ENCODE peak calls at places on chromosome 14, in seven cellular contexts. S is CD8-positive, alpha-beta T cell; N is H7; L is prostate gland; B is RWPE1; J is Panc1; Z is fibroblast of mammary gland. P is an unnamed sample.

GRCh38 chr14:21505009-21505553 is 6.1 kb downstream of the METTL3 start:
- DNase-seq in S (no peak), N (no peak), L (no peak), B (no peak), J (no peak), Z (no peak), P (no peak)

GRCh38 chr14:75979641-75980422 is 2.0 kb downstream of the TGFB3 start:
- DNase-seq in S (no peak), N (peak), L (no peak), B (no peak), J (no peak), Z (peak), P (no peak)

GRCh38 chr14:56216631-56217379 is 98.6 kb downstream of the PELI2 start:
- DNase-seq in S (no peak), N (no peak), L (no peak), B (no peak), J (no peak), Z (peak), P (no peak)

GRCh38 chr14:22159049-22159448 is 430.0 kb downstream of the DAD1 start:
- DNase-seq in S (no peak), N (no peak), L (peak), B (peak), J (no peak), Z (no peak), P (peak)

GRCh38 chr14:61571931-61572330 is 123.4 kb upstream of the HIF1A start:
- DNase-seq in S (no peak), N (no peak), L (no peak), B (no peak), J (no peak), Z (no peak), P (no peak)

GRCh38 chr14:81275305-81275950 is 54.7 kb upstream of the GTF2A1 start:
- DNase-seq in S (no peak), N (no peak), L (no peak), B (no peak), J (no peak), Z (no peak), P (no peak)

GRCh38 chr14:32611752-32612151 is 282.7 kb downstream of the AKAP6 start:
- DNase-seq in S (no peak), N (no peak), L (no peak), B (peak), J (no peak), Z (peak), P (peak)

GRCh38 chr14:35808076-35808657 is 928 bp downstream of the RALGAPA1 start:
- DNase-seq in S (no peak), N (peak), L (peak), B (peak), J (no peak), Z (peak), P (peak)

GRCh38 chr14:35068238-35069012 is 22.4 kb downstream of the FAM177A1 start:
- DNase-seq in S (no peak), N (no peak), L (peak), B (no peak), J (no peak), Z (peak), P (no peak)

GRCh38 chr14:59317346-59317745 is 128.9 kb downstream of the DAAM1 start:
- DNase-seq in S (no peak), N (no peak), L (no peak), B (no peak), J (no peak), Z (no peak), P (no peak)

GRCh38 chr14:103848720-103849077 is 1.3 kb upstream of the PPP1R13B start:
- DNase-seq in S (no peak), N (no peak), L (peak), B (no peak), J (no peak), Z (no peak), P (no peak)

GRCh38 chr14:84250863-84251262 is 1279.1 kb upstream of the FLRT2 start:
- DNase-seq in S (no peak), N (no peak), L (no peak), B (no peak), J (no peak), Z (no peak), P (peak)

GRCh38 chr14:55272415-55272786 is 1.2 kb downstream of the FBXO34 start:
- DNase-seq in S (no peak), N (no peak), L (no peak), B (no peak), J (no peak), Z (no peak), P (no peak)

GRCh38 chr14:101456246-101457159 is 104.8 kb upstream of the DIO3 start:
- DNase-seq in S (no peak), N (peak), L (no peak), B (no peak), J (no peak), Z (no peak), P (no peak)

GRCh38 chr14:52780893-52781292 is 10.5 kb downstream of the GNPNAT1 start:
- DNase-seq in S (no peak), N (no peak), L (no peak), B (no peak), J (no peak), Z (peak), P (no peak)

GRCh38 chr14:99754141-99755067 is 38.8 kb upstream of the EML1 start:
- DNase-seq in S (no peak), N (peak), L (no peak), B (peak), J (no peak), Z (peak), P (no peak)

GRCh38 chr14:105883066-105884005 is 357.0 kb downstream of the TMEM121 start:
- DNase-seq in S (no peak), N (no peak), L (no peak), B (no peak), J (no peak), Z (no peak), P (no peak)

GRCh38 chr14:65790185-65790815 is 377.8 kb downstream of the FUT8 start:
- DNase-seq in S (no peak), N (peak), L (no peak), B (no peak), J (no peak), Z (no peak), P (no peak)

GRCh38 chr14:49745191-49745590 is 22.8 kb upstream of the KLHDC2 start:
- DNase-seq in S (no peak), N (no peak), L (no peak), B (no peak), J (no peak), Z (no peak), P (no peak)

GRCh38 chr14:99273724-99274345 is 1.8 kb upstream of the BCL11B start:
- DNase-seq in S (no peak), N (peak), L (no peak), B (peak), J (no peak), Z (no peak), P (no peak)

GRCh38 chr14:79578470-79578869 is 632.8 kb downstream of the DIO2 start:
- DNase-seq in S (no peak), N (no peak), L (no peak), B (no peak), J (no peak), Z (no peak), P (peak)

GRCh38 chr14:71245659-71246361 is 338.6 kb downstream of the PCNX1 start:
- DNase-seq in S (no peak), N (no peak), L (no peak), B (no peak), J (no peak), Z (no peak), P (no peak)

GRCh38 chr14:68135028-68135427 is 315.4 kb downstream of the RAD51B start:
- DNase-seq in S (no peak), N (no peak), L (no peak), B (no peak), J (no peak), Z (no peak), P (no peak)

GRCh38 chr14:91335191-91336092 is 82.2 kb downstream of the CCDC88C start:
- DNase-seq in S (no peak), N (no peak), L (no peak), B (no peak), J (no peak), Z (no peak), P (no peak)